ENCODE peak calls at places on chromosome X, in five cellular contexts. O is hepatocyte; Z is tibial nerve; M is CD8-positive, alpha-beta memory T cell; Q is thyroid gland. F is an unnamed sample. For H3K4me1, the result is how much of the 10 kb centered on the place peaks cover.

GRCh38 chrX:44343412-44343942 is at the start of gene EFHC2:
- DNase-seq in M (peak), Z (peak), Q (peak), O (peak), F (peak)

GRCh38 chrX:53595266-53595810 is 91.2 kb downstream of the HUWE1 start:
- DNase-seq in Z (no peak), M (no peak), O (no peak), Q (no peak), F (no peak)

GRCh38 chrX:76509775-76510174 is 82.3 kb downstream of the MAGEE1 start:
- DNase-seq in Z (no peak), M (no peak), O (no peak), Q (no peak), F (no peak)

GRCh38 chrX:101659601-101660063 is at the start of gene ARMCX2:
- DNase-seq in Q (peak), O (peak), M (peak), Z (peak), F (peak)

GRCh38 chrX:84189125-84189524 is 1.1 kb upstream of the RPS6KA6 start:
- DNase-seq in Z (no peak), O (peak), M (no peak), Q (no peak), F (peak)

GRCh38 chrX:3699841-3700381 is 13.5 kb downstream of the PRKX start:
- DNase-seq in M (peak), O (no peak), Q (no peak), Z (no peak), F (no peak)

GRCh38 chrX:341541-342101 is 23.0 kb upstream of the GTPBP6 start:
- DNase-seq in Z (no peak), O (no peak), Q (no peak), M (no peak), F (no peak)

GRCh38 chrX:545488-545887 is 85.1 kb upstream of the SHOX start:
- DNase-seq in Q (no peak), Z (no peak), O (no peak), M (no peak), F (peak)

GRCh38 chrX:38117485-38117884 is 103.2 kb downstream of the SRPX start:
- DNase-seq in Z (no peak), O (no peak), M (no peak), Q (no peak), F (no peak)

GRCh38 chrX:39144323-39144722 is 343.1 kb downstream of the MID1IP1 start:
- DNase-seq in O (no peak), Q (no peak), M (no peak), Z (no peak), F (no peak)

GRCh38 chrX:67435536-67435935 is 108.3 kb upstream of the AR start:
- DNase-seq in Z (no peak), M (no peak), O (no peak), Q (no peak), F (no peak)

GRCh38 chrX:82816572-82816971 is 691.5 kb upstream of the POU3F4 start:
- DNase-seq in M (no peak), O (no peak), Z (no peak), Q (no peak), F (no peak)

GRCh38 chrX:27186671-27187070 is 276.5 kb downstream of the PPP4R3C start:
- DNase-seq in Q (no peak), M (peak), O (peak), Z (no peak), F (peak)

GRCh38 chrX:30875957-30876356 is 13.1 kb downstream of the TAB3 start:
- DNase-seq in Q (no peak), M (no peak), O (no peak), Z (no peak), F (no peak)

GRCh38 chrX:70280573-70280972 is 1.4 kb upstream of the RAB41 start:
- DNase-seq in M (no peak), Z (no peak), Q (no peak), O (no peak), F (no peak)

GRCh38 chrX:40150503-40150902 is 52.7 kb upstream of the BCOR start:
- DNase-seq in Q (no peak), Z (no peak), O (no peak), M (no peak), F (peak)
- H3K4me1 ChIP-seq in Q (under half), Z (under half), O (half or more), M (under half), F (under half)

GRCh38 chrX:49163555-49164419 is 1.2 kb downstream of the MAGIX start:
- DNase-seq in Q (peak), Z (peak), O (peak), M (peak), F (peak)

GRCh38 chrX:49167740-49168108 is 4.0 kb upstream of the PLP2 start:
- DNase-seq in Z (no peak), M (no peak), O (no peak), Q (no peak), F (no peak)

GRCh38 chrX:49166914-49167739 is 4.6 kb downstream of the MAGIX start:
- DNase-seq in O (peak), Q (peak), M (peak), Z (peak), F (peak)

GRCh38 chrX:49164589-49165360 is 2.2 kb downstream of the MAGIX start:
- DNase-seq in O (no peak), M (no peak), Z (no peak), Q (no peak), F (peak)

DNA sequence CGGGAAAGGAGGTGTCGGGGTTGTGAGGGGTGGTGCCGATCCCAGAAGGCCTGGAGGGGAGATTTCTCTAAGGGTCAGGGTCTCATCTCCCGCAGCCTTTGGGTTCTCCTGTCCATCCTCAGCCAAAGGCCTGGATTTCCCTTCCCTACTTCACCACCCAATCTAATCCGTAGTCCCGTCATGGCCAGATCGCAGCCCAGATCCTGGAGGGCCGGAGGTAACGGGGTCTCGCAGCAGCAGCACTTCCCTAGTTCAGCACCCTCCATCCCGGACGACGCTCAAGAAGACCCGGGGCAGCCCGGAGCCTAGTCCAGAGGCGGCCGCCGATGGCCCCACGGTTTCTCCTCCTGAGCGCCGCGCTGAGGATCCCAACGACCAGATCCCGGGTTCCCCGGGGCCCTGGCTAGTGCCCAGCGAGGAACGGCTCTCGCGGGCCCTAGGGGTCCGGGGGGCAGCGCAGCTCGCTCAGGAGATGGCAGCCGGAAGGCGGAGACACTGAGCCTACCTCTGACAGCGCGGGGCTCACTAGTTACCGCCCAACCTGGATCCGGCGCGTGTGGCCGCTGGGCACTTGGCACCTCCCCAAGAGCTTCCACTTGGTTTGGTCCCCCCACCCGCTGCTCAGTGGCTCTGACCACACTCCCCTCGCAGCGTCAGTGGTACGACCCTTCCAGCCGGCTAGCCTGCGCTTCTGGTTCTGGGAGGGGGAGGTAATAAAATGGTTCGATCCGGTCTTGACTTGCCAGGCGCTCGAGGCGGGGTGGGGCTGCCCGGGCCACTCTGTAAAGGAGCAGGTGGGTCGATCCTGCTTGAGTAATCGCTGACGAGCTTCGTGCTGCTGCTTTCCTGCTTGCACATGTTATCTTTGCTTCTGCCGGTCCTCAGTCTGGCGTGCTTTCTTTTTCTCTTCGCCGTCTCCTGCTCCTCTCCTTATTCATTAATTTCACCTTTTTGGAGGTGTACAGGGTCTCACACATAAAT is 3.6 kb downstream of the MAGIX start:
- DNase-seq in M (peak), Q (peak), O (peak), Z (peak), F (peak)
- H3K4me3 ChIP-seq in M (peak), Q (peak), O (no peak), Z (peak), F (peak)

DNA sequence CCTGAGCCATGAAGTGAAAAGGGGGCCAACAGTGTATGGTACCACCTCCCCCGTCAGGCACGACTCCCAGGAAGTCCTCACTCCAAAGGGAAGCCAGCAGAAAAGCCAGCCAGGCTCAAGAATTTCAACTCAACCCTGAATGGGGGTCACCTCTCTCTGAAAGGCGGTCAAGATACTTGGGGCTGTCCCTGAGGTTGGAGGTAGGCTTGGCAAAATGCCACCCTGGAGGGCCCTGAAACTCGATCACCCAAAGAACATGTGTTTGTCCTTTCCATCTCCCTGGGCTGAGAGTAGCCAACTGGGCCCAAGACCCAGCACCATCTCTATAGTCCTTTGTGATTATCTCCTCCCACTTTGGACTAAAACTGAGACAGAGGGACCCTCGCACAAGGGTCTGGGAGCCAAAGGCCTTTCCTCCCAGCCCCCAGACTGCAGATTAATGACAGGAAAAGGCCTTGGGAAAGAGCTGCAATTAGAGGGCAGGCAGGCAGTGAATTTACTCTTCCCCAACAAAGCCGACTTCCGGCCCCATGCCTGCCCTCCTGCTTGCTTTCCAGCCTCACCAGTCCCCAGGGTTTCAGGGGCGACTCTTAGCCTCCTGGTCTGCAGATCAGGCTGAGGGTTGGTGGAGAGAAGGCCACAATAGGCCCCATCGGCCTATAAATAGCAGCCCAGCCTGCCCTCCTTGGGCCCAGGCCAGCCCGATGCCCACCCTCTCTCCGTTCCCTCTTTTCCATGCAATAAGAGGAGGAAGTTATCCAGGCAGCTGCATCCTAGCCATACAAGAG is 5.6 kb downstream of the SASH3 start:
- DNase-seq in O (no peak), M (no peak), Q (no peak), Z (no peak), F (peak)
- H3K4me1 ChIP-seq in O (under half), M (half or more), Q (under half), Z (under half), F (under half)

GRCh38 chrX:72107841-72108590 is 23.7 kb downstream of the RTL5 start:
- DNase-seq in O (no peak), Z (no peak), Q (no peak), M (no peak), F (peak)

GRCh38 chrX:72107320-72107719 is 24.4 kb downstream of the RTL5 start:
- DNase-seq in Z (no peak), O (no peak), M (no peak), Q (no peak), F (peak)

GRCh38 chrX:72111011-72111708 is 20.6 kb downstream of the RTL5 start:
- DNase-seq in M (no peak), O (no peak), Q (no peak), Z (no peak), F (peak)

GRCh38 chrX:72108666-72109065 is 23.0 kb downstream of the RTL5 start:
- DNase-seq in O (no peak), M (no peak), Q (no peak), Z (no peak), F (peak)

GRCh38 chrX:72110051-72110926 is 21.4 kb downstream of the RTL5 start:
- DNase-seq in O (no peak), Z (no peak), Q (no peak), M (no peak), F (peak)
- H3K4me3 ChIP-seq in O (no peak), Z (no peak), Q (no peak), M (no peak), F (no peak)

GRCh38 chrX:19867411-19867732 is 20.0 kb downstream of the SH3KBP1 start:
- DNase-seq in Q (no peak), M (no peak), Z (peak), O (no peak), F (no peak)
- H3K4me1 ChIP-seq in Q (under half), M (under half), Z (under half), O (under half), F (under half)

GRCh38 chrX:150366951-150367545 is 3.9 kb downstream of the MAMLD1 start:
- DNase-seq in Q (no peak), M (peak), O (peak), Z (no peak), F (peak)
- H3K4me3 ChIP-seq in Q (peak), M (no peak), O (peak), Z (peak), F (peak)

GRCh38 chrX:110280954-110281353 is 36.9 kb downstream of the AMMECR1 start:
- DNase-seq in M (no peak), O (no peak), Q (no peak), Z (no peak), F (peak)
- H3K4me1 ChIP-seq in M (under half), O (under half), Q (under half), Z (under half), F (under half)

GRCh38 chrX:2432298-2432863 is 68.4 kb downstream of the DHRSX start:
- DNase-seq in M (no peak), O (no peak), Z (no peak), Q (no peak), F (no peak)
- H3K4me3 ChIP-seq in M (no peak), O (no peak), Z (no peak), Q (no peak), F (no peak)

DNA sequence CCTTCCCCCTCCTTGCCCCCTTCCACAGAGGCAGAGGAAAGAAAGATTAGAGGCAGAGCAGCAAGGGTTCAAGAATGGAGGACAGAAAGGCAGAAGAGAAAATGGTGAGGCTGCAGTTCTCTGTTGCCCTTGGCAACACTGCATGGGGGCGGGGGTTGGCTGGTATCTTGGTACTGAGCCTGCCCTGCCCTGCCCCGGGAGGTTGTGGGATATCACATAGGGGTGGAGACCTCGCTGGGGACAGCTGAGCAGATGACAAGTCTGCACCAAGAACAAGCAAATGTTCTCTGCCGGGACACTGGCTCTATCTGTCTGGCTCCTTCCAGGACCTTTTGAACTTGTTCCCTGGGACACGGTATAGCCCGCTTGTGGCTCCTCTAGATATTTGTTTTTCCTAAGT is 39.8 kb downstream of the NHS start:
- DNase-seq in O (peak), Q (no peak), M (no peak), Z (no peak), F (no peak)
- H3K4me1 ChIP-seq in O (under half), Q (under half), M (under half), Z (under half), F (under half)

F was measured in osteoblast.